ENCODE peak calls at places on chromosome 12, in eight cellular contexts. Y is BE2C, H is IMR-90, G is transverse colon, Z is Panc1, P is ascending aorta, C is right atrium auricular region, O is thoracic aorta. F is an unnamed sample.

GRCh38 chr12:107079172-107080011 is 14.0 kb downstream of the CRY1 start:
- DNase-seq in Y (no peak), H (peak; percentile 61), G (no peak), Z (no peak), P (no peak), C (no peak), O (no peak), F (no peak)

GRCh38 chr12:47739959-47740358 is 14.7 kb upstream of the ENDOU start:
- DNase-seq in Y (no peak), H (no peak), G (peak; percentile 69), Z (no peak), P (no peak), C (peak; percentile 74), O (no peak), F (no peak)

GRCh38 chr12:124336742-124337520 is 42.0 kb downstream of the RFLNA start:
- DNase-seq in Y (no peak), H (no peak), G (no peak), Z (no peak), P (no peak), C (no peak), O (no peak), F (no peak)

GRCh38 chr12:106999444-106999843 is 12.5 kb upstream of the MTERF2 start:
- DNase-seq in Y (no peak), H (no peak), G (no peak), Z (no peak), P (no peak), C (no peak), O (no peak), F (no peak)

GRCh38 chr12:193282-193681 is 20.7 kb downstream of the SLC6A12 start:
- DNase-seq in Y (no peak), H (no peak), G (no peak), Z (no peak), P (no peak), C (no peak), O (no peak), F (no peak)

GRCh38 chr12:65787056-65787855 is 37.0 kb upstream of the HMGA2 start:
- DNase-seq in Y (no peak), H (no peak), G (no peak), Z (no peak), P (no peak), C (no peak), O (no peak), F (no peak)

GRCh38 chr12:128571906-128572305 is 251.9 kb downstream of the SLC15A4 start:
- DNase-seq in Y (no peak), H (no peak), G (no peak), Z (no peak), P (no peak), C (no peak), O (no peak), F (no peak)

GRCh38 chr12:47085815-47086252 is 6.1 kb upstream of the AMIGO2 start:
- DNase-seq in Y (no peak), H (peak; percentile 77), G (peak; percentile 21), Z (no peak), P (no peak), C (no peak), O (no peak), F (peak; percentile 59)

GRCh38 chr12:12327802-12328201 is 22.2 kb downstream of the MANSC1 start:
- DNase-seq in Y (peak; percentile 19), H (peak; percentile 73), G (no peak), Z (no peak), P (no peak), C (no peak), O (no peak), F (no peak)

GRCh38 chr12:97452839-97453238 is 9.8 kb upstream of the RMST start:
- DNase-seq in Y (no peak), H (no peak), G (no peak), Z (no peak), P (no peak), C (no peak), O (no peak), F (no peak)
- H3K4me3 ChIP-seq in Y (no peak overlapping the region), H (no peak overlapping the region), G (no peak overlapping the region), Z (no peak overlapping the region), P (no peak overlapping the region), C (no peak overlapping the region), O (no peak overlapping the region), F (no peak overlapping the region)

DNA sequence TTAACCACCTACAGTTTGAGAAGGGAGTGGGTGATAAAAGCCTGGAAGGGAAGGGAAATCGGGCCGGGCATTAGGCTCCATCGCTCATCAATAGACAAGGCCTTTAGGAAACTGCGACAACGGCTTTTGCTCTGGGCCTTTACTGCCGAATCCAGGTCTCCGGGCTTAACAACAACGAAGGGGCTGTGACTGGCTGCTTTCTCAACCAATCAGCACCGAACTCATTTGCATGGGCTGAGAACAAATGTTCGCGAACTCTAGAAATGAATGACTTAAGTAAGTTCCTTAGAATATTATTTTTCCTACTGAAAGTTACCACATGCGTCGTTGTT is 263 bp upstream of the RNU7-1 start:
- DNase-seq in Y (peak; percentile 88), H (peak; percentile 94), G (peak; percentile 85), Z (peak; percentile 81), P (peak; percentile 94), C (peak; percentile 94), O (peak; percentile 76), F (peak; percentile 85)
- H3K36me3 ChIP-seq in Y (peaks cover 9% of the 10 kb centered on the region), H (peaks cover 36% of the 10 kb centered on the region), G (no peaks in the 10 kb centered on the region), Z (no peaks in the 10 kb centered on the region), P (peaks cover 18% of the 10 kb centered on the region), C (peaks cover 11% of the 10 kb centered on the region), O (peaks cover 4% of the 10 kb centered on the region), F (peaks cover 40% of the 10 kb centered on the region)

GRCh38 chr12:6963741-6964446 is 6.6 kb downstream of the PHB2 start:
- DNase-seq in Y (no peak), H (no peak), G (no peak), Z (no peak), P (peak; percentile 61), C (no peak), O (no peak), F (no peak)
- H3K4me3 ChIP-seq in Y (no peak overlapping the region), H (no peak overlapping the region), G (peak overlapping the region; percentile 54), Z (no peak overlapping the region), P (no peak overlapping the region), C (no peak overlapping the region), O (no peak overlapping the region), F (no peak overlapping the region)

GRCh38 chr12:103772367-103773108 is 68.5 kb downstream of the NT5DC3 start:
- DNase-seq in Y (no peak), H (no peak), G (no peak), Z (no peak), P (no peak), C (no peak), O (no peak), F (no peak)

GRCh38 chr12:103773109-103773905 is 67.7 kb downstream of the NT5DC3 start:
- DNase-seq in Y (no peak), H (peak; percentile 17), G (no peak), Z (no peak), P (no peak), C (no peak), O (no peak), F (no peak)

GRCh38 chr12:103769240-103769945 is 71.6 kb downstream of the NT5DC3 start:
- DNase-seq in Y (no peak), H (no peak), G (no peak), Z (no peak), P (no peak), C (no peak), O (no peak), F (no peak)

GRCh38 chr12:103768467-103769123 is 72.4 kb downstream of the NT5DC3 start:
- DNase-seq in Y (no peak), H (no peak), G (no peak), Z (no peak), P (no peak), C (no peak), O (no peak), F (no peak)

DNA sequence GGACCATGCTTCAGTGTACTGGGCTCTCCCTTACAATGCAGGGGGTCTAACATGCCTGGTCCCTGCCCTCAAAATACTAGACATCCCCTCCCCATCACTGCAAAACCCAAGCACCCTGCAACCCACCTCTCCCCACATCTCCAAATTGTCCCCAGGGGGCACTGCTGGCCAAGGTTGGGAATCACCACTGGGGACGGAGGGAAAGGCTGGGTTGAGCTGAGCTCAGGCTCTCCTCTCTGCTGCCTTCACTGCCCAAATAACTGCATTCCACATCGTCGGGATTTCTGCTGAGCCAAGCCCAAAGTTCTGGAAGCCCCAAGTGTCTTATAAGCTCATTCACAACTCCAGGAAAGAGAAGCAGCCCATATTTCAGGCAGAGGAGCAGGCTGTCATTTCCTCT is 69.6 kb downstream of the NT5DC3 start:
- DNase-seq in Y (peak; percentile 62), H (peak; percentile 44), G (peak; percentile 17), Z (no peak), P (no peak), C (no peak), O (no peak), F (no peak)
- H3K36me3 ChIP-seq in Y (no peaks in the 10 kb centered on the region), H (peaks cover under 1% of the 10 kb centered on the region), G (peaks cover 8% of the 10 kb centered on the region), Z (peaks cover 4% of the 10 kb centered on the region), P (peaks cover 25% of the 10 kb centered on the region), C (peaks cover 1% of the 10 kb centered on the region), O (peaks cover 53% of the 10 kb centered on the region), F (peaks cover 28% of the 10 kb centered on the region)

DNA sequence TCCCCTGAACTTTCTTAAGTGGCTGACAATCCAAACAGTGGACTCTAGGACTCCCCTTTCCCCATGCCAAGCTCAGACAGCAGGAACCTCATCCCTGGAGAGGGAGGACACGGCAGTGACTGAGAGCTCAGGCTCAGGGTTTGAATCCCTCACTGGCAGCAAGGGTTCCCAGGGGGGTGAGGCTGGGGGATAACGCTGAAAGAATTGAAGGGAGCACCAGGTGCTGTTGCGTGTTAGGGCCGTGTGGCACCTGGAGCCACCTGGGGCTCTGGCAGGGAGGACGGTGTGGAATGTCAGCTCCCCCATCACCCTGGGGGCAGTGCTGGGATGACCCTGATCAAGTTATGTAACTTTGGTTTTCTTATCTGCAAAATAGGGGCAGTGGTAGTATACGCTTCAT is 40.1 kb downstream of the ANO2 start:
- DNase-seq in Y (no peak), H (no peak), G (no peak), Z (no peak), P (peak; percentile 35), C (peak; percentile 18), O (no peak), F (no peak)
- H3K4me3 ChIP-seq in Y (no peak overlapping the region), H (no peak overlapping the region), G (no peak overlapping the region), Z (no peak overlapping the region), P (no peak overlapping the region), C (no peak overlapping the region), O (no peak overlapping the region), F (no peak overlapping the region)

GRCh38 chr12:53720946-53721345 is 6.3 kb downstream of the CALCOCO1 start:
- DNase-seq in Y (no peak), H (no peak), G (no peak), Z (no peak), P (no peak), C (no peak), O (no peak), F (no peak)
- H3K36me3 ChIP-seq in Y (no peaks in the 10 kb centered on the region), H (peaks cover 49% of the 10 kb centered on the region), G (peaks cover 69% of the 10 kb centered on the region), Z (no peaks in the 10 kb centered on the region), P (peaks cover 77% of the 10 kb centered on the region), C (peaks cover 77% of the 10 kb centered on the region), O (peaks cover 46% of the 10 kb centered on the region), F (no peaks in the 10 kb centered on the region)